ENCODE peak calls at places on chromosomes 13 and 19, in six cellular contexts. One of them, this sample, is unnamed.

GRCh38 chr19:19137556-19138109 is 645 bp downstream of the TMEM161A start:
- DNase-seq in WERI-Rb-1: no peak
- DNase-seq in A549: no peak
- DNase-seq in neural progenitor cell: peak
- DNase-seq in psoas muscle: peak
- DNase-seq in heart right ventricle: no peak
- DNase-seq in this sample: no peak

GRCh38 chr13:90713436-90714133 is 633.9 kb upstream of the MIR17HG start:
- DNase-seq in neural progenitor cell: no peak
- DNase-seq in WERI-Rb-1: no peak
- DNase-seq in A549: no peak
- DNase-seq in heart right ventricle: no peak
- DNase-seq in psoas muscle: no peak
- DNase-seq in this sample: no peak

GRCh38 chr13:49938921-49939320 is 2.8 kb upstream of the SPRYD7 start:
- DNase-seq in neural progenitor cell: no peak
- DNase-seq in WERI-Rb-1: no peak
- DNase-seq in heart right ventricle: no peak
- DNase-seq in A549: no peak
- DNase-seq in psoas muscle: no peak
- DNase-seq in this sample: no peak

GRCh38 chr13:95256086-95256485 is 45.2 kb downstream of the ABCC4 start:
- DNase-seq in A549: peak
- DNase-seq in WERI-Rb-1: no peak
- DNase-seq in heart right ventricle: no peak
- DNase-seq in psoas muscle: no peak
- DNase-seq in neural progenitor cell: no peak
- DNase-seq in this sample: no peak

GRCh38 chr19:51365211-51366049 is 758 bp downstream of the ETFB start:
- DNase-seq in neural progenitor cell: no peak
- DNase-seq in heart right ventricle: no peak
- DNase-seq in psoas muscle: peak
- DNase-seq in A549: peak
- DNase-seq in WERI-Rb-1: no peak
- DNase-seq in this sample: no peak

GRCh38 chr13:87280139-87280538 is 391.0 kb upstream of the SLITRK5 start:
- DNase-seq in psoas muscle: no peak
- DNase-seq in A549: peak
- DNase-seq in heart right ventricle: no peak
- DNase-seq in WERI-Rb-1: no peak
- DNase-seq in neural progenitor cell: no peak
- DNase-seq in this sample: no peak

GRCh38 chr13:111899714-111900389 is 167.1 kb upstream of the SOX1 start:
- DNase-seq in WERI-Rb-1: no peak
- DNase-seq in psoas muscle: no peak
- DNase-seq in A549: no peak
- DNase-seq in heart right ventricle: no peak
- DNase-seq in neural progenitor cell: no peak
- DNase-seq in this sample: no peak

GRCh38 chr13:26968431-26969335 is 202.9 kb downstream of the USP12 start:
- DNase-seq in A549: peak
- DNase-seq in heart right ventricle: no peak
- DNase-seq in WERI-Rb-1: peak
- DNase-seq in neural progenitor cell: no peak
- DNase-seq in psoas muscle: no peak
- DNase-seq in this sample: peak

GRCh38 chr19:1133471-1133929 is 29.7 kb downstream of the GPX4 start:
- DNase-seq in A549: peak
- DNase-seq in WERI-Rb-1: peak
- DNase-seq in heart right ventricle: no peak
- DNase-seq in neural progenitor cell: no peak
- DNase-seq in psoas muscle: no peak
- DNase-seq in this sample: peak

GRCh38 chr13:93466502-93467036 is 240.0 kb downstream of the GPC6 start:
- DNase-seq in A549: no peak
- DNase-seq in WERI-Rb-1: no peak
- DNase-seq in psoas muscle: no peak
- DNase-seq in neural progenitor cell: no peak
- DNase-seq in heart right ventricle: no peak
- DNase-seq in this sample: no peak

GRCh38 chr13:113777311-113778260 is 18.6 kb downstream of the TMEM255B start:
- DNase-seq in psoas muscle: peak
- DNase-seq in WERI-Rb-1: no peak
- DNase-seq in heart right ventricle: no peak
- DNase-seq in A549: no peak
- DNase-seq in neural progenitor cell: peak
- DNase-seq in this sample: no peak

GRCh38 chr19:51607920-51608562 is 22.2 kb downstream of the SIGLEC5 start:
- DNase-seq in A549: peak
- DNase-seq in WERI-Rb-1: peak
- DNase-seq in psoas muscle: peak
- DNase-seq in neural progenitor cell: peak
- DNase-seq in heart right ventricle: peak
- DNase-seq in this sample: peak

GRCh38 chr19:8342684-8343482 is at the start of gene KANK3:
- DNase-seq in WERI-Rb-1: peak
- DNase-seq in heart right ventricle: peak
- DNase-seq in psoas muscle: peak
- DNase-seq in neural progenitor cell: peak
- DNase-seq in A549: peak
- DNase-seq in this sample: peak

GRCh38 chr19:38319421-38320258 is at the start of gene KCNK6:
- DNase-seq in psoas muscle: peak
- DNase-seq in A549: no peak
- DNase-seq in WERI-Rb-1: peak
- DNase-seq in neural progenitor cell: peak
- DNase-seq in heart right ventricle: peak
- DNase-seq in this sample: peak

GRCh38 chr19:658916-659839 is 3.8 kb downstream of the RNF126 start:
- DNase-seq in WERI-Rb-1: no peak
- DNase-seq in neural progenitor cell: no peak
- DNase-seq in heart right ventricle: peak
- DNase-seq in psoas muscle: peak
- DNase-seq in A549: no peak
- DNase-seq in this sample: no peak

GRCh38 chr19:29539668-29540067 is 13.9 kb downstream of the VSTM2B start:
- DNase-seq in WERI-Rb-1: no peak
- DNase-seq in A549: no peak
- DNase-seq in psoas muscle: no peak
- DNase-seq in neural progenitor cell: no peak
- DNase-seq in heart right ventricle: no peak
- DNase-seq in this sample: no peak

GRCh38 chr13:102277286-102277685 is 124.6 kb downstream of the FGF14 start:
- DNase-seq in psoas muscle: peak
- DNase-seq in neural progenitor cell: no peak
- DNase-seq in A549: no peak
- DNase-seq in heart right ventricle: peak
- DNase-seq in WERI-Rb-1: no peak
- DNase-seq in this sample: no peak

GRCh38 chr13:50074843-50075242 is 59.6 kb downstream of the KCNRG start:
- DNase-seq in WERI-Rb-1: no peak
- DNase-seq in heart right ventricle: no peak
- DNase-seq in psoas muscle: no peak
- DNase-seq in A549: no peak
- DNase-seq in neural progenitor cell: no peak
- DNase-seq in this sample: no peak

GRCh38 chr19:14146789-14147216 is 10.4 kb upstream of the ASF1B start:
- DNase-seq in heart right ventricle: no peak
- DNase-seq in neural progenitor cell: no peak
- DNase-seq in WERI-Rb-1: no peak
- DNase-seq in psoas muscle: no peak
- DNase-seq in A549: no peak
- DNase-seq in this sample: no peak

GRCh38 chr19:51687791-51688664 is 5.1 kb upstream of the SPACA6 start:
- DNase-seq in neural progenitor cell: peak
- DNase-seq in A549: peak
- DNase-seq in heart right ventricle: peak
- DNase-seq in WERI-Rb-1: peak
- DNase-seq in psoas muscle: peak
- DNase-seq in this sample: peak

GRCh38 chr19:56603829-56604228 is 8.7 kb downstream of the ZNF71 start:
- DNase-seq in heart right ventricle: no peak
- DNase-seq in psoas muscle: no peak
- DNase-seq in WERI-Rb-1: no peak
- DNase-seq in A549: no peak
- DNase-seq in neural progenitor cell: no peak
- DNase-seq in this sample: no peak

GRCh38 chr13:110771194-110771593 is 57.7 kb downstream of the ING1 start:
- DNase-seq in WERI-Rb-1: no peak
- DNase-seq in heart right ventricle: no peak
- DNase-seq in neural progenitor cell: no peak
- DNase-seq in psoas muscle: no peak
- DNase-seq in A549: peak
- DNase-seq in this sample: no peak

GRCh38 chr13:27839809-27840467 is 47.7 kb downstream of the GSX1 start:
- DNase-seq in psoas muscle: no peak
- DNase-seq in heart right ventricle: no peak
- DNase-seq in WERI-Rb-1: no peak
- DNase-seq in A549: peak
- DNase-seq in neural progenitor cell: no peak
- DNase-seq in this sample: no peak

GRCh38 chr19:53980553-53981407 is 10.7 kb upstream of the CACNG6 start:
- DNase-seq in A549: peak
- DNase-seq in WERI-Rb-1: peak
- DNase-seq in psoas muscle: peak
- DNase-seq in neural progenitor cell: peak
- DNase-seq in heart right ventricle: no peak
- DNase-seq in this sample: no peak

GRCh38 chr19:12794196-12794921 is 3.1 kb downstream of the JUNB start:
- DNase-seq in heart right ventricle: no peak
- DNase-seq in neural progenitor cell: no peak
- DNase-seq in A549: peak
- DNase-seq in psoas muscle: no peak
- DNase-seq in WERI-Rb-1: no peak
- DNase-seq in this sample: no peak

GRCh38 chr19:12797141-12797587 is 4.4 kb downstream of the PRDX2 start:
- DNase-seq in A549: no peak
- DNase-seq in heart right ventricle: no peak
- DNase-seq in neural progenitor cell: no peak
- DNase-seq in psoas muscle: no peak
- DNase-seq in WERI-Rb-1: no peak
- DNase-seq in this sample: no peak

GRCh38 chr19:12793290-12794195 is 2.3 kb downstream of the JUNB start:
- DNase-seq in heart right ventricle: peak
- DNase-seq in neural progenitor cell: peak
- DNase-seq in psoas muscle: peak
- DNase-seq in WERI-Rb-1: peak
- DNase-seq in A549: peak
- DNase-seq in this sample: peak

GRCh38 chr19:12794936-12795335 is 3.6 kb downstream of the JUNB start:
- DNase-seq in psoas muscle: no peak
- DNase-seq in heart right ventricle: no peak
- DNase-seq in A549: peak
- DNase-seq in WERI-Rb-1: no peak
- DNase-seq in neural progenitor cell: no peak
- DNase-seq in this sample: no peak

GRCh38 chr19:12796146-12797071 is 5.1 kb downstream of the JUNB start:
- DNase-seq in heart right ventricle: peak
- DNase-seq in neural progenitor cell: peak
- DNase-seq in psoas muscle: peak
- DNase-seq in WERI-Rb-1: peak
- DNase-seq in A549: peak
- DNase-seq in this sample: peak
- H3K27ac ChIP-seq in heart right ventricle: peak
- H3K27ac ChIP-seq in neural progenitor cell: no peak
- H3K27ac ChIP-seq in psoas muscle: peak
- H3K27ac ChIP-seq in WERI-Rb-1: peak
- H3K27ac ChIP-seq in A549: peak
- H3K27ac ChIP-seq in this sample: peak

DNA sequence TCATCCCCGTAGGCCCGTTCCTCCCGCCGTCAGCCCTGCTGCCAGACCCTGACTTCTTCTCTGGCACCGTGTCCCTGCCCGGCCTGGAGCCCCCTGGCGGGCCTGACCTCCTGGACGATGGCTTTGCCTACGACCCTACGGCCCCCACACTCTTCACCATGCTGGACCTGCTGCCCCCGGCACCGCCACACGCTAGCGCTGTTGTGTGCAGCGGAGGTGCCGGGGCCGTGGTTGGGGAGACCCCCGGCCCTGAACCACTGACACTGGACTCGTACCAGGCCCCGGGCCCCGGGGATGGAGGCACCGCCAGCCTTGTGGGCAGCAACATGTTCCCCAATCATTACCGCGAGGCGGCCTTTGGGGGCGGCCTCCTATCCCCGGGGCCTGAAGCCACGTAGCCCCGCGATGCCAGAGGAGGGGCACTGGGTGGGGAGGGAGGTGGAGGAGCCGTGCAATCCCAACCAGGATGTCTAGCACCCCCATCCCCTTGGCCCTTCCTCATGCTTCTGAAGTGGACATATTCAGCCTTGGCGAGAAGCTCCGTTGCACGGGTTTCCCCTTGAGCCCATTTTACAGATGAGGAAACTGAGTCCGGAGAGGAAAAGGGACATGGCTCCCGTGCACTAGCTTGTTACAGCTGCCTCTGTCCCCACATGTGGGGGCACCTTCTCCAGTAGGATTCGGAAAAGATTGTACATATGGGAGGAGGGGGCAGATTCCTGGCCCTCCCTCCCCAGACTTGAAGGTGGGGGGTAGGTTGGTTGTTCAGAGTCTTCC is 1.3 kb upstream of the CLASRP start:
- DNase-seq in neural progenitor cell: no peak
- DNase-seq in heart right ventricle: no peak
- DNase-seq in WERI-Rb-1: no peak
- DNase-seq in A549: no peak
- DNase-seq in psoas muscle: no peak
- DNase-seq in this sample: no peak
- H3K4me3 ChIP-seq in neural progenitor cell: no peak
- H3K4me3 ChIP-seq in heart right ventricle: no peak
- H3K4me3 ChIP-seq in WERI-Rb-1: no peak
- H3K4me3 ChIP-seq in A549: no peak
- H3K4me3 ChIP-seq in psoas muscle: no peak
- H3K4me3 ChIP-seq in this sample: no peak

DNA sequence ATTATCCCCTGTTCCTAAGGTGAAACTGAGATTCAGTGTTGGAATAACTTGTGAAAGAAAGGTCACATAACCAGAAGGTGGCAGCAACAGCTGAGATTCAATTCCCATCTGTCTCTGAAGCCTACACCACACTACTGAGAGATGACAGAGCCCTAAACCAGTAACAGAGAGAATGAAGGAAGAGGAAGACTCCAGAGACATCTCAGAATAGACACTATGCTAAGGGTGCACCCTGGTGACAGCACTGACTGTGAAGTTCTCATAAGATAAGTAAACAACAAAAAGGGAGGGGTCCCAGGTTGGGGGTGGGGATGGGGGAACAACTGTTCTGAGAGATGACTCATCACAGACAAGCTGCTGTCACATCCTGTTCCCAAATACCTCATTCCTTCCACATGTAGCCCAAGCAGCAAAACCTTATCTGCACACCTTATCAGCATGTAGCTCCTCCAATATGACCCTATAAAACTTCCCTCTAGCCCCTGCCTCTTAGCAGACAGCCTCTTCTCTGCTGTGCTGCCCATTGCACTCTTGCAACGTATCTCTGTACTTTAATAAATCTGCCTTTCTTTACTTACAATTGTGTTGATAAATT is 46.5 kb downstream of the UTP14C start:
- DNase-seq in psoas muscle: no peak
- DNase-seq in WERI-Rb-1: peak
- DNase-seq in A549: no peak
- DNase-seq in neural progenitor cell: no peak
- DNase-seq in heart right ventricle: no peak
- DNase-seq in this sample: no peak
- TF ChIP-seq CTCF in psoas muscle: no peak
- TF ChIP-seq CTCF in WERI-Rb-1: peak
- TF ChIP-seq CTCF in A549: no peak
- TF ChIP-seq CTCF in neural progenitor cell: no peak
- TF ChIP-seq CTCF in heart right ventricle: no peak
- TF ChIP-seq CTCF in this sample: no peak

GRCh38 chr19:5251096-5252065 is 89.2 kb downstream of the PTPRS start:
- DNase-seq in heart right ventricle: no peak
- DNase-seq in A549: no peak
- DNase-seq in psoas muscle: no peak
- DNase-seq in WERI-Rb-1: no peak
- DNase-seq in neural progenitor cell: no peak
- DNase-seq in this sample: no peak
- H3K27ac ChIP-seq in heart right ventricle: no peak
- H3K27ac ChIP-seq in A549: no peak
- H3K27ac ChIP-seq in psoas muscle: no peak
- H3K27ac ChIP-seq in WERI-Rb-1: no peak
- H3K27ac ChIP-seq in neural progenitor cell: no peak
- H3K27ac ChIP-seq in this sample: no peak